ENCODE peak calls at places on chromosomes 4 and X, in eight cellular contexts. One of them, this sample, is unnamed.

GRCh38 chr4:113707013-113707412 is 54.5 kb downstream of the CAMK2D start:
- DNase-seq in astrocyte of the spinal cord: peak
- DNase-seq in immature natural killer cell: no peak
- DNase-seq in CD8-positive, alpha-beta memory T cell: no peak
- DNase-seq in stimulated activated CD4-positive, alpha-beta T cell treated with anti-CD3 and anti-CD28 coated beads, TNF-alpha, amount 100 ng/mL, for 4 hours: no peak
- DNase-seq in activated T-helper 9 cell treated with anti-CD3 and anti-CD28 coated beads, Interleukin-2, amount 50 U/mL, for 16 hours: no peak
- DNase-seq in left lobe of liver: no peak
- DNase-seq in cardiac muscle cell: no peak
- DNase-seq in this sample: no peak

GRCh38 chrX:18973527-18974192 is 10.3 kb downstream of the PHKA2 start:
- DNase-seq in astrocyte of the spinal cord: no peak
- DNase-seq in immature natural killer cell: no peak
- DNase-seq in CD8-positive, alpha-beta memory T cell: no peak
- DNase-seq in stimulated activated CD4-positive, alpha-beta T cell treated with anti-CD3 and anti-CD28 coated beads, TNF-alpha, amount 100 ng/mL, for 4 hours: no peak
- DNase-seq in activated T-helper 9 cell treated with anti-CD3 and anti-CD28 coated beads, Interleukin-2, amount 50 U/mL, for 16 hours: no peak
- DNase-seq in left lobe of liver: no peak
- DNase-seq in cardiac muscle cell: no peak
- DNase-seq in this sample: no peak

GRCh38 chr4:244471-244870 is 60.8 kb downstream of the ZNF732 start:
- DNase-seq in astrocyte of the spinal cord: peak
- DNase-seq in immature natural killer cell: peak
- DNase-seq in CD8-positive, alpha-beta memory T cell: peak
- DNase-seq in stimulated activated CD4-positive, alpha-beta T cell treated with anti-CD3 and anti-CD28 coated beads, TNF-alpha, amount 100 ng/mL, for 4 hours: peak
- DNase-seq in activated T-helper 9 cell treated with anti-CD3 and anti-CD28 coated beads, Interleukin-2, amount 50 U/mL, for 16 hours: peak
- DNase-seq in left lobe of liver: peak
- DNase-seq in cardiac muscle cell: peak
- DNase-seq in this sample: no peak

GRCh38 chrX:54044877-54045328 is 630 bp upstream of the PHF8 start:
- DNase-seq in astrocyte of the spinal cord: no peak
- DNase-seq in immature natural killer cell: no peak
- DNase-seq in CD8-positive, alpha-beta memory T cell: no peak
- DNase-seq in stimulated activated CD4-positive, alpha-beta T cell treated with anti-CD3 and anti-CD28 coated beads, TNF-alpha, amount 100 ng/mL, for 4 hours: no peak
- DNase-seq in activated T-helper 9 cell treated with anti-CD3 and anti-CD28 coated beads, Interleukin-2, amount 50 U/mL, for 16 hours: no peak
- DNase-seq in left lobe of liver: no peak
- DNase-seq in cardiac muscle cell: no peak
- DNase-seq in this sample: no peak

GRCh38 chr4:184617611-184618196 is 31.5 kb downstream of the CASP3 start:
- DNase-seq in astrocyte of the spinal cord: no peak
- DNase-seq in immature natural killer cell: no peak
- DNase-seq in CD8-positive, alpha-beta memory T cell: no peak
- DNase-seq in stimulated activated CD4-positive, alpha-beta T cell treated with anti-CD3 and anti-CD28 coated beads, TNF-alpha, amount 100 ng/mL, for 4 hours: no peak
- DNase-seq in activated T-helper 9 cell treated with anti-CD3 and anti-CD28 coated beads, Interleukin-2, amount 50 U/mL, for 16 hours: no peak
- DNase-seq in left lobe of liver: no peak
- DNase-seq in cardiac muscle cell: no peak
- DNase-seq in this sample: no peak

GRCh38 chrX:48597353-48598264 is at the start of gene WDR13:
- DNase-seq in astrocyte of the spinal cord: peak
- DNase-seq in immature natural killer cell: peak
- DNase-seq in CD8-positive, alpha-beta memory T cell: peak
- DNase-seq in stimulated activated CD4-positive, alpha-beta T cell treated with anti-CD3 and anti-CD28 coated beads, TNF-alpha, amount 100 ng/mL, for 4 hours: peak
- DNase-seq in activated T-helper 9 cell treated with anti-CD3 and anti-CD28 coated beads, Interleukin-2, amount 50 U/mL, for 16 hours: peak
- DNase-seq in left lobe of liver: peak
- DNase-seq in cardiac muscle cell: peak
- DNase-seq in this sample: peak

GRCh38 chr4:54090804-54091623 is 8.9 kb upstream of the GSX2 start:
- DNase-seq in astrocyte of the spinal cord: no peak
- DNase-seq in immature natural killer cell: peak
- DNase-seq in CD8-positive, alpha-beta memory T cell: no peak
- DNase-seq in stimulated activated CD4-positive, alpha-beta T cell treated with anti-CD3 and anti-CD28 coated beads, TNF-alpha, amount 100 ng/mL, for 4 hours: no peak
- DNase-seq in activated T-helper 9 cell treated with anti-CD3 and anti-CD28 coated beads, Interleukin-2, amount 50 U/mL, for 16 hours: no peak
- DNase-seq in left lobe of liver: peak
- DNase-seq in cardiac muscle cell: no peak
- DNase-seq in this sample: no peak

GRCh38 chrX:111445485-111445884 is 33.5 kb upstream of the DCX start:
- DNase-seq in astrocyte of the spinal cord: peak
- DNase-seq in immature natural killer cell: peak
- DNase-seq in CD8-positive, alpha-beta memory T cell: no peak
- DNase-seq in stimulated activated CD4-positive, alpha-beta T cell treated with anti-CD3 and anti-CD28 coated beads, TNF-alpha, amount 100 ng/mL, for 4 hours: no peak
- DNase-seq in activated T-helper 9 cell treated with anti-CD3 and anti-CD28 coated beads, Interleukin-2, amount 50 U/mL, for 16 hours: no peak
- DNase-seq in left lobe of liver: no peak
- DNase-seq in cardiac muscle cell: peak
- DNase-seq in this sample: no peak

GRCh38 chr4:122914938-122915337 is 7.5 kb downstream of the NUDT6 start:
- DNase-seq in astrocyte of the spinal cord: peak
- DNase-seq in immature natural killer cell: no peak
- DNase-seq in CD8-positive, alpha-beta memory T cell: no peak
- DNase-seq in stimulated activated CD4-positive, alpha-beta T cell treated with anti-CD3 and anti-CD28 coated beads, TNF-alpha, amount 100 ng/mL, for 4 hours: no peak
- DNase-seq in activated T-helper 9 cell treated with anti-CD3 and anti-CD28 coated beads, Interleukin-2, amount 50 U/mL, for 16 hours: no peak
- DNase-seq in left lobe of liver: no peak
- DNase-seq in cardiac muscle cell: no peak
- DNase-seq in this sample: no peak

GRCh38 chr4:122827899-122828601 is 1.4 kb downstream of the FGF2 start:
- DNase-seq in astrocyte of the spinal cord: peak
- DNase-seq in immature natural killer cell: peak
- DNase-seq in CD8-positive, alpha-beta memory T cell: no peak
- DNase-seq in stimulated activated CD4-positive, alpha-beta T cell treated with anti-CD3 and anti-CD28 coated beads, TNF-alpha, amount 100 ng/mL, for 4 hours: peak
- DNase-seq in activated T-helper 9 cell treated with anti-CD3 and anti-CD28 coated beads, Interleukin-2, amount 50 U/mL, for 16 hours: no peak
- DNase-seq in left lobe of liver: no peak
- DNase-seq in cardiac muscle cell: peak
- DNase-seq in this sample: peak

GRCh38 chr4:2354760-2355159 is 63.7 kb downstream of the ZFYVE28 start:
- DNase-seq in astrocyte of the spinal cord: no peak
- DNase-seq in immature natural killer cell: peak
- DNase-seq in CD8-positive, alpha-beta memory T cell: no peak
- DNase-seq in stimulated activated CD4-positive, alpha-beta T cell treated with anti-CD3 and anti-CD28 coated beads, TNF-alpha, amount 100 ng/mL, for 4 hours: no peak
- DNase-seq in activated T-helper 9 cell treated with anti-CD3 and anti-CD28 coated beads, Interleukin-2, amount 50 U/mL, for 16 hours: no peak
- DNase-seq in left lobe of liver: no peak
- DNase-seq in cardiac muscle cell: no peak
- DNase-seq in this sample: peak

GRCh38 chr4:140071806-140072205 is 82.2 kb downstream of the MAML3 start:
- DNase-seq in astrocyte of the spinal cord: peak
- DNase-seq in immature natural killer cell: peak
- DNase-seq in CD8-positive, alpha-beta memory T cell: no peak
- DNase-seq in stimulated activated CD4-positive, alpha-beta T cell treated with anti-CD3 and anti-CD28 coated beads, TNF-alpha, amount 100 ng/mL, for 4 hours: no peak
- DNase-seq in activated T-helper 9 cell treated with anti-CD3 and anti-CD28 coated beads, Interleukin-2, amount 50 U/mL, for 16 hours: peak
- DNase-seq in left lobe of liver: no peak
- DNase-seq in cardiac muscle cell: no peak
- DNase-seq in this sample: peak

GRCh38 chr4:151276787-151277557 is at the start of gene PRSS48:
- DNase-seq in astrocyte of the spinal cord: peak
- DNase-seq in immature natural killer cell: no peak
- DNase-seq in CD8-positive, alpha-beta memory T cell: no peak
- DNase-seq in stimulated activated CD4-positive, alpha-beta T cell treated with anti-CD3 and anti-CD28 coated beads, TNF-alpha, amount 100 ng/mL, for 4 hours: no peak
- DNase-seq in activated T-helper 9 cell treated with anti-CD3 and anti-CD28 coated beads, Interleukin-2, amount 50 U/mL, for 16 hours: no peak
- DNase-seq in left lobe of liver: peak
- DNase-seq in cardiac muscle cell: peak
- DNase-seq in this sample: no peak

GRCh38 chr4:3374011-3374645 is 67.6 kb upstream of the HGFAC start:
- DNase-seq in astrocyte of the spinal cord: no peak
- DNase-seq in immature natural killer cell: no peak
- DNase-seq in CD8-positive, alpha-beta memory T cell: no peak
- DNase-seq in stimulated activated CD4-positive, alpha-beta T cell treated with anti-CD3 and anti-CD28 coated beads, TNF-alpha, amount 100 ng/mL, for 4 hours: no peak
- DNase-seq in activated T-helper 9 cell treated with anti-CD3 and anti-CD28 coated beads, Interleukin-2, amount 50 U/mL, for 16 hours: no peak
- DNase-seq in left lobe of liver: no peak
- DNase-seq in cardiac muscle cell: no peak
- DNase-seq in this sample: no peak